ENCODE peak calls at places on chromosomes 3 and 15, in ten cellular contexts. D is mesendoderm; F is psoas muscle; K is A673; H is ovary; U is cardiac muscle cell; J is CD8-positive, alpha-beta memory T cell; Z is heart right ventricle; L is body of pancreas; W is adrenal gland. R is an unnamed sample.

GRCh38 chr15:83206971-83207621 is 527 bp downstream of the HDGFL3 start:
- DNase-seq in K (peak; percentile 50), J (peak; percentile 8), H (peak; percentile 47), W (peak; percentile 48), U (peak; percentile 48), L (peak; percentile 21), Z (peak; percentile 24), F (peak; percentile 66), D (peak; percentile 62), R (peak; percentile 87)

GRCh38 chr3:169548194-169548593 is 115.3 kb downstream of the MECOM start:
- DNase-seq in L (no peak), H (no peak), U (peak; percentile 50), F (no peak), K (no peak), Z (no peak), J (no peak), D (no peak), W (no peak), R (no peak)

GRCh38 chr15:51738553-51738952 is 1.1 kb upstream of the LYSMD2 start:
- DNase-seq in H (no peak), F (no peak), D (no peak), K (no peak), J (no peak), U (no peak), W (no peak), L (no peak), Z (no peak), R (no peak)

GRCh38 chr3:70526966-70527515 is 214.6 kb upstream of the MDFIC2 start:
- DNase-seq in L (no peak), J (no peak), K (peak; percentile 15), H (no peak), W (no peak), D (no peak), F (no peak), Z (no peak), U (no peak), R (no peak)

GRCh38 chr3:51637144-51637940 is 33.7 kb upstream of the TEX264 start:
- DNase-seq in U (no peak), K (no peak), F (no peak), W (no peak), L (no peak), D (peak; percentile 43), H (no peak), J (no peak), Z (no peak), R (no peak)

GRCh38 chr15:57592426-57592825 is 722 bp downstream of the MYZAP start:
- DNase-seq in F (no peak), K (no peak), U (no peak), D (no peak), J (no peak), L (no peak), Z (no peak), H (no peak), W (no peak), R (no peak)

GRCh38 chr15:73964736-73965093 is 27.4 kb downstream of the STOML1 start:
- DNase-seq in J (peak; percentile 82), F (peak; percentile 87), K (peak; percentile 87), H (peak; percentile 84), U (peak; percentile 86), D (peak; percentile 95), W (peak; percentile 91), L (peak; percentile 83), Z (peak; percentile 86), R (peak; percentile 88)

GRCh38 chr3:81419196-81419595 is 342.2 kb downstream of the GBE1 start:
- DNase-seq in D (no peak), U (peak; percentile 49), F (no peak), L (no peak), H (no peak), W (no peak), J (no peak), K (peak; percentile 5), Z (no peak), R (no peak)

GRCh38 chr3:150300376-150300775 is 107.7 kb upstream of the TSC22D2 start:
- DNase-seq in W (no peak), K (no peak), D (peak; percentile 21), J (no peak), Z (no peak), U (no peak), L (no peak), H (no peak), F (no peak), R (no peak)

DNA sequence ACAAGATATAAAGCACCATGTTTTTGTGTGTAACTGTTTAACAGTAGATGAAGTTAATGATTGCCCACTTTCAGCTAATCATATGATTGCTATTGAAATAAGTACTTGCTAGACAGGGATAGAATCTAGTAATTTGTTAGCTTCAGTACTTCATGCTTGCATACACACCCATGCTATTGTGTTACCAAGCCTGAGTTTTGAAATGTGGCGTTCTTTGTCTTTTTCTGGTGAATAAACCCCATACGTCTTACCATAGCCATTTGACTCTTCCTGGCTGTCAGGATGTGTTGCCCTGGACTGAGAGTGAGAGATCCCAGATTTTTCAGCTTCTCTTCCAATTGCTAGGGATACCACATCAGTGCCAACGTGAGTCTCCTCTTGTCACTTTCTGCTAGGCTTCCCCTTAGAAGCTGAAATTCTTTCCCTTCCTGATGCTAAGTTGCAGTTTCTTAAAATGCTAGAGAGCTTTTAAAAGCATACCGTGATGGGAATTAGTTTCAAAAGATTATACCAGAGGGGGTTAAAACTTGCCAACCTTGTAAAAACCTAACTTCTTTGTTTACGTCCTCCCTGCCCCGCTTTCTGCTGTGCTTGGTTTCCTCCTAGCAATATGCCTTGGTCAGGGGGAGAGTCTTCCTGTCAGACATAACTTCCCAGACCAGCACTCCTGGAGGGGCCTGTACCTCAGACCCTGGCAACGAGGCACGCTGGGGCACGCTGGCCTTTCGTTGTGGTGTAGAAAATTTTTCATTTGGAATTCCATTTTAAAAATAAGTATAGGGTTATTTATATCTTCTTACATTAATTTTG is 62.9 kb upstream of the ULK4 start:
- DNase-seq in H (no peak), L (no peak), W (no peak), K (peak; percentile 61), F (no peak), Z (no peak), J (no peak), U (no peak), D (peak; percentile 60), R (no peak)
- H3K27ac ChIP-seq in H (peak overlapping the region; percentile 50), L (peak overlapping the region; percentile 76), W (peak overlapping the region; percentile 78), K (peak overlapping the region; percentile 88), F (peak overlapping the region; percentile 85), Z (peak overlapping the region; percentile 88), J (no peak overlapping the region), U (peak overlapping the region; percentile 81), D (peak overlapping the region; percentile 77), R (peak overlapping the region; percentile 15)

DNA sequence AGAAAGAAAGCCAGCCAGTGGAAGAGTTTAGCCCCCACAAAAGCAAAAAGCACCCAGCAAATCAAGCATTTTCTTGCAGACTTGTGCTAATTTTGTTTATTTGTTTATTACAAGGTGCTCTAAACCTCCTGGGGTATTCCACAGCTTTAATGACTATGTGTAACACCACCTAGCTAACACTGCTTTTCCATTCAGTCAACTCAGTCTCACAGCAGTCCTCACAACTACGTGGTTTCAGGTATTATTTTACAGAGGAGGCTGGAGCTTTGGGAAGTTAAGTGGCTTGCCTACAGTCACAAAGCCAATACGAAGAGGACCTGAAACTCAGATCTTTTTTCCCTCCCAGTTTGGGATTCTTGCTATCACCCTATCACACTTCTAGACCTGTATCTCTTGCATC is 14.8 kb downstream of the SOX14 start:
- DNase-seq in K (no peak), W (no peak), Z (no peak), F (no peak), H (no peak), D (peak; percentile 55), J (no peak), L (no peak), U (no peak), R (no peak)
- H3K27me3 ChIP-seq in K (peaks cover 61% of the 10 kb centered on the region), W (peaks cover 6% of the 10 kb centered on the region), Z (peaks cover 72% of the 10 kb centered on the region), F (peaks cover 8% of the 10 kb centered on the region), H (no peaks in the 10 kb centered on the region), D (peaks cover 20% of the 10 kb centered on the region), J (peaks cover 4% of the 10 kb centered on the region), L (no peaks in the 10 kb centered on the region), U (peaks cover 55% of the 10 kb centered on the region), R (no peaks in the 10 kb centered on the region)

GRCh38 chr3:138682674-138683073 is 74.1 kb downstream of the FAIM start:
- DNase-seq in H (no peak), Z (no peak), L (peak; percentile 25), W (no peak), K (no peak), J (no peak), U (no peak), D (no peak), F (no peak), R (no peak)
- H3K27ac ChIP-seq in H (no peak overlapping the region), Z (no peak overlapping the region), L (peak overlapping the region; percentile 77), W (no peak overlapping the region), K (peak overlapping the region; percentile 51), J (no peak overlapping the region), U (no peak overlapping the region), D (no peak overlapping the region), F (no peak overlapping the region), R (no peak overlapping the region)

DNA sequence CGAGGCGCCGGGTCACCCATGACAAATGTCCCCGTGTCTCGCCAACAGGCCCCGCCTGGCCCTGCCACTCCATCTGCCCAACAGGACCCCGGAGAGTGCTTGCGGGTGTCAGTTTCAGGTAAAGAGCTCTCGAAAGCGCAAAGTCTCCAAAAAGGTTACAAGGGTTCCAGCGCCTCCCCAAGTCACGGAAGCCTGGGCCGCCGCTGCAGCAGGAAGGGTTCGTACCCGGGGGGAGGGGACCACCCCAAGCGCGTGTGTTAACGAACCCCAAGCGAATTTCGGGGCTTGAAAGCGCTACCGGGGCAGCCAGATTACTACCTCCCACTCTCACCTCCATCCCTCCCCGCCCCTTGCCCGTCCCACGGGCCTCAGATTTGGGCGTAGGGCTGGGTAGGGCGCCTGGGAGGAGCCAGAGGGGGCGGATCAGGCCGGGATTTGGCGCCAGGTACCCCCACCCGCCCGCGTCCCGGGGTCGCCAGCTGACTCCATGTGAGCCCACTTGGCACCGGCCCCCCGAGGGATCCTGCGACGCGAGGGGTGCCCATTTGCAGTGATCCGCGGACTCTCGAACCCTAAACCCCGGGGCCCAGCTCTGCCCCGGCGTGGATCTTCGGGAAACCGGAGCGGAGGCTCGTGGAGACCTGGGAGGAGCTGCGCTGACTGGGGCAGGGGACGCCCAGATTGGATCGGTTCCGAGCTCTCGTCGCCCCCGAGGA is 85.9 kb downstream of the NR2F2 start:
- DNase-seq in K (no peak), J (no peak), W (no peak), H (no peak), U (no peak), F (no peak), D (peak; percentile 48), L (no peak), Z (no peak), R (no peak)
- H3K27me3 ChIP-seq in K (no peaks in the 10 kb centered on the region), J (peaks cover 6% of the 10 kb centered on the region), W (peaks cover 73% of the 10 kb centered on the region), H (no peaks in the 10 kb centered on the region), U (peaks cover 100% of the 10 kb centered on the region), F (peaks cover 26% of the 10 kb centered on the region), D (peaks cover 72% of the 10 kb centered on the region), L (no peaks in the 10 kb centered on the region), Z (peaks cover 98% of the 10 kb centered on the region), R (peaks cover 2% of the 10 kb centered on the region)

DNA sequence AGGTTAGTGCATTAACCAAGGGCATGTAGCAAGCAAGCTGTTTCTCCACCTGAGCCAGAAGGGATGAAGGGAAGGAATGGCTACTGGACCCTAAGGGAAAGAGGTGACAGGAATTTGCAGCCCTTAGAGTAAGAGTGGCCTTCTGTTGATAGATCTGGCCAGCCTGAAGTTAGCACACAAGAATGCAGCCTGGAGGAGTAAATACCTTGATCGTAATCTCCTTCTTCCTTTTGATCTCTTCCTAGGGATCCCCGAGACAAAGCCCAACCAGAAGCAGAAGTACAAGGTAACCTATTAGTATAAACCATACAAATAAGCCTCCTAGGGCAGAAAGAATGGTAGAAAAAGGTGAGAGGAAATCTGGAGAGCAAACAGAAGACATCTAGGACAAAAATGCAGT is 134.6 kb downstream of the ATP8B4 start:
- DNase-seq in W (no peak), F (no peak), U (no peak), K (no peak), Z (no peak), H (no peak), L (no peak), J (no peak), D (peak; percentile 97), R (no peak)
- H3K27ac ChIP-seq in W (no peak overlapping the region), F (no peak overlapping the region), U (no peak overlapping the region), K (no peak overlapping the region), Z (no peak overlapping the region), H (no peak overlapping the region), L (no peak overlapping the region), J (no peak overlapping the region), D (no peak overlapping the region), R (no peak overlapping the region)

GRCh38 chr3:161310649-161311423 is 60.5 kb downstream of the SPTSSB start:
- DNase-seq in L (no peak), D (no peak), H (no peak), K (no peak), Z (no peak), J (peak; percentile 75), F (no peak), U (no peak), W (no peak), R (no peak)
- H3K27me3 ChIP-seq in L (no peaks in the 10 kb centered on the region), D (no peaks in the 10 kb centered on the region), H (no peaks in the 10 kb centered on the region), K (no peaks in the 10 kb centered on the region), Z (no peaks in the 10 kb centered on the region), J (no peaks in the 10 kb centered on the region), F (no peaks in the 10 kb centered on the region), U (no peaks in the 10 kb centered on the region), W (no peaks in the 10 kb centered on the region), R (no peaks in the 10 kb centered on the region)

R was measured in aorta.